ENCODE peak calls at places on chromosomes 16 and 17, in five cellular contexts. A is CD8-positive, alpha-beta T cell; T is PC-3; U is A549; D is AG04449. N is an unnamed sample.

GRCh38 chr17:28406478-28406824 is 439 bp upstream of the SLC46A1 start:
- DNase-seq in A (no peak), T (no peak), D (no peak), U (no peak), N (no peak)

GRCh38 chr17:28405632-28406477 is at the start of gene SLC46A1:
- DNase-seq in U (peak; percentile 76), D (no peak), A (no peak), T (peak; percentile 38), N (no peak)

GRCh38 chr16:75105306-75106061 is 11.1 kb downstream of the LDHD start:
- DNase-seq in U (no peak), D (no peak), A (no peak), T (no peak), N (no peak)

GRCh38 chr16:83956336-83957289 is 3.6 kb downstream of the OSGIN1 start:
- DNase-seq in T (peak; percentile 74), U (peak; percentile 68), A (peak; percentile 61), D (peak; percentile 19), N (peak; percentile 21)

GRCh38 chr17:54177606-54178308 is 355.0 kb downstream of the KIF2B start:
- DNase-seq in U (no peak), D (no peak), A (no peak), T (no peak), N (no peak)

GRCh38 chr16:58196898-58197313 is 1.0 kb downstream of the CSNK2A2 start:
- DNase-seq in A (no peak), U (no peak), T (no peak), D (no peak), N (no peak)

GRCh38 chr17:2841606-2842005 is 45.4 kb downstream of the RAP1GAP2 start:
- DNase-seq in T (no peak), D (no peak), A (no peak), U (no peak), N (no peak)

GRCh38 chr16:4536391-4537106 is 2.0 kb downstream of the CDIP1 start:
- DNase-seq in D (no peak), A (no peak), T (no peak), U (no peak), N (no peak)

GRCh38 chr17:4607261-4607731 is 23.0 kb downstream of the SMTNL2 start:
- DNase-seq in A (no peak), U (no peak), T (no peak), D (no peak), N (no peak)

GRCh38 chr17:29956225-29956624 is 14.8 kb downstream of the EFCAB5 start:
- DNase-seq in T (no peak), U (no peak), A (no peak), D (no peak), N (no peak)

DNA sequence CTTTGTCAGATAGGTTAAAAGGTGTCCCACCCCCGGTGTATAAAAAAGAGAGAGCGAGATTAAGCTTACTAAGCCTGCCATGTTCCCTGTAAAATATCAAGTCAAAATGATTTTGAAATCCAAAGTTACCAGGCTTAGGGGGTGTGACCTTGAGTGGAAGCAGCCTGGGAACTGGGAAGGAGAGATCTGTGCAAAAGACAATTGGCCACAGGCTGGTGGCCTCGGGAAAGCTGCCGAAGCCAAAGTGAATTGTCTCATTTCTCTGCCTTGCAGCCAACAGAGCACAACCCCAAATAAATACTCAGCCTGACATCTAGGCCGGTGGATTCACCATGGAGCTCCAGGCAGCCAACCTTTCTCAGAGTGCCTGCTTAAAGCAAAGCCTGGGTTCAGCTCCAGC is 254.5 kb downstream of the FTO start:
- DNase-seq in D (no peak), A (no peak), U (no peak), T (no peak), N (no peak)
- H3K4me3 ChIP-seq in D (no peak overlapping the region), A (no peak overlapping the region), U (no peak overlapping the region), T (no peak overlapping the region), N (no peak overlapping the region)

DNA sequence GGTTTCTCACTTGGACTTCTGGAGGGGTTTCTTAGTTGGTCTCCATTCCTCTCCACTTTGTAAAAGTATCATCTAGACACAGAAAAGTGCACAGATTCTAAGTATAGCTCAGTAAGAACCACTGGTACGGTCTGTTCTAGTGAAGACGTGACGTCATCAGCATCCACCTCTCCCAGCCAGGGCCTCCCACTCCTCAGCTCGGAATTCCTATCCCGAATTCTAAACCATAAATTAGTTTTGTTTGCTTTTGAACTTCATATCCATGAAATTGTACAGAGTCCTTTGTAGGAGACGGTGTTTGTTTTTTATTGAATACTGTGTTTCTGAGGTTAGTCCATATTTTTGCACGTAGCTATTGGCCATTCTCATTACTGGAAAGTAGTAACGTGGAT is 25.5 kb downstream of the FOXK2 start:
- DNase-seq in U (no peak), A (no peak), D (no peak), T (no peak), N (no peak)
- H3K4me3 ChIP-seq in U (no peak overlapping the region), A (no peak overlapping the region), D (no peak overlapping the region), T (no peak overlapping the region), N (no peak overlapping the region)

DNA sequence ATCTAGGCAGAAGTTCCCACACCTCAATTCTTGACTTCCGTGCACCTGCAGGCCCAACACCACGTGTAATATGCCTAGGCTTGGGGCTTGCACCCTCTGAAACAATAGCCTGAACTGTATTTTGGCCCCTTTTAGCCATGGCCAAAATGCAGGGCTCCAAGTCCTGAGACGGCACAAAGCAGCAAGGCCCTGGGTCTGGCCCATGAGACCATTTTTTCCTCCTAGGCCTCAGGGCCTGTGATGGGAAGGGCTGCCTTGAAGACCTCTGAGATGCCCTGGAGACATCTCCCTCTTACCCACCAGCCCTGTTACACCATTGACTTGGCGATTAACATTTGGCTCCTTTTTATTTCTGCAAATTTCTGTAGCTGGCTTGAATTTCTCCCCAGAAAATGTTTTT is 238.6 kb downstream of the CDH13 start:
- DNase-seq in T (no peak), U (no peak), D (no peak), A (no peak), N (no peak)
- H3K4me3 ChIP-seq in T (no peak overlapping the region), U (no peak overlapping the region), D (no peak overlapping the region), A (no peak overlapping the region), N (no peak overlapping the region)

DNA sequence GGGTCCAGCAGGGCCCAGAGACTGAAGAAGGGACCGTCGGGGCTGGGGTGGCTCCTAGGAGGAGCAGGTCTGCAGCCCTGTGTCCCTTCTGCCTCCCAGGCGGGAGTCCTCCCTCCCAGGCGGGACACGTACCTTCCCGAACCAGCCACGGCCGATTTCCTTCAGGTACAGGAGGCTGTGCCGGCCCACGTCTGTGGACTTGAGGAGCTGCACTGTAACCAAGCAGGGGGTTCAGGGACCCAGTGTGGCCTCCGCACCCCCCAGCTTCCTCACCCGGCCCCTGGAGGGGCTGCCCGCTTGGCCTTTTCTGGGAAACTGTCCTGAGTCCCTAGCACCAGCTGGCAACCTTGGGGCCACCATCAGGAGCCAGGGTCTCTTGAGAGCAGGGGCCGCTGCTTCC is 37.0 kb upstream of the PVALEF start:
- DNase-seq in A (no peak), U (no peak), D (no peak), T (no peak), N (no peak)
- H3K4me3 ChIP-seq in A (no peak overlapping the region), U (no peak overlapping the region), D (no peak overlapping the region), T (no peak overlapping the region), N (no peak overlapping the region)

GRCh38 chr16:89200124-89200849 is at the start of gene SLC22A31:
- DNase-seq in A (no peak), T (no peak), U (no peak), D (no peak), N (no peak)

GRCh38 chr16:89199241-89200123 is 855 bp downstream of the SLC22A31 start:
- DNase-seq in D (no peak), A (no peak), T (no peak), U (no peak), N (no peak)

GRCh38 chr16:89200850-89201466 is 621 bp upstream of the SLC22A31 start:
- DNase-seq in D (no peak), A (no peak), U (no peak), T (no peak), N (no peak)

GRCh38 chr16:89202422-89203215 is 2.3 kb upstream of the SLC22A31 start:
- DNase-seq in T (no peak), D (no peak), U (no peak), A (no peak), N (no peak)

DNA sequence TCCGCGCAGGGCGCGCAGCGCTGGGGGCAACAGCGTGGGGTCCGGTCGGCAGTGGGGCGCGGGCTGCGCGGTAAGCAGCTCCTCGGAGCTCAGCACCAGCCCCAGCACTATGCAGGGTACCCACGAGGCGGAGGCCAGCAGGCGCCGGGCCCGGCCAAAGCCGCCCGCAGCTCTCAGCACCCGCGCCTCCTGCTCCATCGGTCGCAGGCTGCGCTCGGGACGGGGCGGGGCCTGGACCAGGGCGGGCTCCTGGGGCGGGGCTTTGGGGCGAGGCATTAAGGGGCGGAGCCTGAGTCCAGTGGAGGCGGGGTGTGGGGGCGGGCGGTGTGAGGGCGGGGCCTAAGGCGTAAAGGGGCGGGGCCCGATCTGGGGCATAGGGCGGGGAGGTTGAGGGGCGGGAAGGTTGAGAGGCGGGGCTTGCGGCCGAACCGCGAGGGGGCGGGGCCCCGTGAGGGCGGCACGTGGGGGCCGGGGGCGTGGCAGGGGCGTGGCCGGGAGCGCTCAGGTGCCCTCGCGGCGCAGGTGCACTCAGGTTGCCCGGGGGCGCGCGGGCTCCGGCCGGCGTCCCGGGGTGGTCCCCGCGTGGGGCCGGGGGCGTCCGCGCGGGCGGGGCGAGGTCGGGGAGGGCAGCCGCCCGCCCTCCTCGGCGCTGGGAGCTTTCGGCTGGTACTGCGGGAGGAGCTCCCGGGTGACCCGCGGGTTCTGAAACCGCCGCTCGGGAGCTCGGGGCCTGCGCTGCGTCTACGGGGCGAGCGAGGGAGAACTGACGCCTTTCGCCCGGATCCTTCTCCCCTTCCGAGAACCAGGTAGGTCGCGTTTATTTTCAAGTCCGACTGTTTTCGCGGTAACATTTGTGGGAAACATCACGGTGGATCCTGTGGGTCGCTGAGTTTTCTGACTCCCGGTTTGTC is 1.4 kb upstream of the SLC22A31 start:
- DNase-seq in T (peak; percentile 77), D (no peak), A (peak; percentile 55), U (peak; percentile 82), N (no peak)
- H3K4me3 ChIP-seq in T (peak overlapping the region; percentile 74), D (peak overlapping the region; percentile 42), A (no peak overlapping the region), U (peak overlapping the region; percentile 62), N (no peak overlapping the region)

GRCh38 chr17:64683791-64684190 is 21.7 kb upstream of the SMURF2 start:
- DNase-seq in U (no peak), A (no peak), D (no peak), T (peak; percentile 59), N (no peak)

GRCh38 chr17:64676763-64677162 is 14.7 kb upstream of the SMURF2 start:
- DNase-seq in D (no peak), U (no peak), A (no peak), T (no peak), N (no peak)

GRCh38 chr17:64682261-64683181 is 20.4 kb upstream of the SMURF2 start:
- DNase-seq in T (peak; percentile 83), A (no peak), U (no peak), D (no peak), N (peak; percentile 44)

GRCh38 chr17:64685705-64686104 is 23.6 kb upstream of the SMURF2 start:
- DNase-seq in D (no peak), T (peak; percentile 1), A (no peak), U (no peak), N (no peak)

DNA sequence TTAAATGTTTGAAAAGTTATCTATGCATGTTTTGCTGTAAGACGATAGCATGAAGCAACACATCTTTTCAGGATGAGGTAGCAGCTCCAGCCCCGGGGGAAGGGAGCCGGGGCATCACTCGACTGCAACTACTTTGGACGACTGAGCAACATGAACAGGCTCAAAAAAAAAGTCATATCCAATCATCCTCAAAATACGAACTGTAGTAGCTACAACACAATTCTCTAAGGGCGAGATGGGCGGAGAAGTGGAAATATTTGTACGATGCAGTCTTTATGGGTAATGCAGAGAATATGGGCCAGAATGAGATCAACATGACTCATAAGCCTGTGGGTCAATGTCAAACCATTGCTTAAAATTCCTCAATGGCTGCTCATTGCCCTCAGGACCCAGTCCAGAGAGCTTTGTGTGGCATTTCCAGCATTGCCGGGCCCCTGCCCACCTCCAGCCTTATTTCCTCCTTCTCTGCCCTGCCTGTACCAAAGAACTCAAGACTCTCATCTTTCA is 17.7 kb upstream of the SMURF2 start:
- DNase-seq in T (peak; percentile 99), U (peak; percentile 95), D (peak; percentile 99), A (no peak), N (peak; percentile 94)
- H3K4me3 ChIP-seq in T (peak overlapping the region; percentile 46), U (peak overlapping the region; percentile 7), D (peak overlapping the region; percentile 35), A (no peak overlapping the region), N (no peak overlapping the region)

GRCh38 chr16:31083081-31083480 is 5.7 kb downstream of the PRSS53 start:
- DNase-seq in D (no peak), U (no peak), T (no peak), A (no peak), N (no peak)
- H3K4me3 ChIP-seq in D (no peak overlapping the region), U (no peak overlapping the region), T (no peak overlapping the region), A (no peak overlapping the region), N (no peak overlapping the region)